ENCODE peak calls at places on chromosome 2, in five cellular contexts. J, P, I, H and Z are unnamed samples.

GRCh38 chr2:176729706-176730569 is 460.7 kb downstream of the MTX2 start:
- DNase-seq in J (no peak), P (no peak), I (no peak), H (no peak), Z (no peak)

GRCh38 chr2:221896505-221897151 is 324.5 kb upstream of the EPHA4 start:
- DNase-seq in J (no peak), P (no peak), I (no peak), H (no peak), Z (no peak)

GRCh38 chr2:239439383-239440315 is 38.8 kb upstream of the HDAC4 start:
- DNase-seq in J (no peak), P (no peak), I (no peak), H (no peak), Z (no peak)

GRCh38 chr2:12726271-12726670 is 9.5 kb downstream of the TRIB2 start:
- DNase-seq in J (no peak), P (no peak), I (no peak), H (no peak), Z (no peak)

GRCh38 chr2:203533696-203534471 is 1.2 kb downstream of the RAPH1 start:
- DNase-seq in J (peak; percentile 6), P (peak; percentile 15), I (no peak), H (peak; percentile 33), Z (no peak)

GRCh38 chr2:122433123-122433754 is 677.8 kb downstream of the TSN start:
- DNase-seq in J (no peak), P (no peak), I (no peak), H (no peak), Z (no peak)

GRCh38 chr2:144666032-144666431 is 146.1 kb upstream of the ZEB2 start:
- DNase-seq in J (no peak), P (no peak), I (no peak), H (no peak), Z (no peak)

GRCh38 chr2:54558976-54559410 is 102.9 kb downstream of the SPTBN1 start:
- DNase-seq in J (peak; percentile 39), P (peak; percentile 39), I (no peak), H (peak; percentile 31), Z (no peak)

GRCh38 chr2:181022652-181023051 is 42.2 kb downstream of the UBE2E3 start:
- DNase-seq in J (no peak), P (no peak), I (no peak), H (no peak), Z (no peak)

GRCh38 chr2:232512557-232512956 is 7.6 kb upstream of the PRSS56 start:
- DNase-seq in J (no peak), P (no peak), I (no peak), H (no peak), Z (peak; percentile 83)

GRCh38 chr2:13040043-13040442 is 323.3 kb downstream of the TRIB2 start:
- DNase-seq in J (no peak), P (no peak), I (no peak), H (no peak), Z (no peak)

GRCh38 chr2:240985881-240986786 is 12.3 kb upstream of the SNED1 start:
- DNase-seq in J (no peak), P (no peak), I (no peak), H (no peak), Z (no peak)

GRCh38 chr2:11467749-11468148 is 1.8 kb upstream of the E2F6 start:
- DNase-seq in J (no peak), P (no peak), I (no peak), H (no peak), Z (no peak)

GRCh38 chr2:11467126-11467649 is 1.2 kb upstream of the E2F6 start:
- DNase-seq in J (no peak), P (no peak), I (no peak), H (no peak), Z (no peak)

GRCh38 chr2:11466307-11467125 is 555 bp upstream of the E2F6 start:
- DNase-seq in J (no peak), P (peak; percentile 28), I (no peak), H (no peak), Z (no peak)

GRCh38 chr2:11465110-11465484 is 864 bp downstream of the E2F6 start:
- DNase-seq in J (no peak), P (no peak), I (no peak), H (no peak), Z (no peak)

GRCh38 chr2:11465485-11466306 is at the start of gene E2F6:
- DNase-seq in J (peak; percentile 94), P (peak; percentile 93), I (peak; percentile 98), H (peak; percentile 90), Z (peak; percentile 84)
- TF ChIP-seq CTCF in J (no peak), P (no peak), I (no peak), H (no peak), Z (no peak)

GRCh38 chr2:69159988-69160387 is 147.0 kb downstream of the ANTXR1 start:
- DNase-seq in J (no peak), P (no peak), I (no peak), H (no peak), Z (no peak)
- TF ChIP-seq CTCF in J (peak; percentile 31), P (no peak), I (no peak), H (no peak), Z (peak; percentile 6)

GRCh38 chr2:201116959-201117734 is 1.2 kb downstream of the CFLAR start:
- DNase-seq in J (peak; percentile 54), P (peak; percentile 49), I (no peak), H (peak; percentile 63), Z (no peak)
- TF ChIP-seq CTCF in J (peak; percentile 38), P (peak; percentile 12), I (no peak), H (peak; percentile 10), Z (no peak)

DNA sequence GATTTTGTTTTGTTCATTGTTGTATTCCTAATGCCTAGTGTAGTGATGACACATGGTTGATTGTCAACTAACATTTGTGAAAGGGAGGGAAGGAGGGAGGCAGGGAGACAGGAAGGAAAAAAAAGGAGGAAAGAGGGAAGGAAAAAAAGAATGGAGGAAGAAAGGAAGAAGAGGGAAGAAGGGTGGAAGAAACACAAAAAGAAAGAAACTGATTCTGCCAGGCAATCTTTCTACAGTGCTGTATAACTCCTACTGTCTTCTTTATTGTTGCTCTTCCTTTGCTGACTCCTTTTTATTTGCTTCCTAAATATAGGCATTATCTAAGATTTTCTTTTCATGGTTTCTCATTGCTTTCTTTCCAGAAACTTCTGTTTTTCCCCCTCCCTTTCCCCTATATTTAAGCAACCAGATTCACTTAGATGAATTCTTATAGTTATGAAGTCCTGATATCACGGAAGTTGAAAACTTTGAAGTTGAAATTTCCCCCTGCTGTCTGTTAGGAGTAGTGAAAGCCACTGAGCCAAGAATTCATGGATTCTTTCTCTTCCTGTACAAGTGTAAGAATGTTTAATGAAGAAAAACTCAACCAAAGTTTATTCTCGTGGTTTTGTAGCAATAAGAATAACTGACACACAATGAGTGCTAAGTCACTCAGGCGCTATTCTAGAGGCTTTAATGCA is 305.1 kb upstream of the FSHR start:
- DNase-seq in J (no peak), P (no peak), I (no peak), H (no peak), Z (no peak)
- TF ChIP-seq CTCF in J (no peak), P (no peak), I (peak; percentile 28), H (no peak), Z (no peak)

GRCh38 chr2:169225233-169225750 is 137.0 kb downstream of the LRP2 start:
- DNase-seq in J (no peak), P (no peak), I (no peak), H (no peak), Z (no peak)
- TF ChIP-seq CTCF in J (no peak), P (no peak), I (no peak), H (no peak), Z (no peak)

GRCh38 chr2:195657634-195658540 is 861 bp downstream of the SLC39A10 start:
- DNase-seq in J (peak; percentile 38), P (peak; percentile 23), I (peak; percentile 54), H (peak; percentile 42), Z (no peak)

GRCh38 chr2:195659114-195659513 is 2.1 kb downstream of the SLC39A10 start:
- DNase-seq in J (no peak), P (no peak), I (no peak), H (peak; percentile 18), Z (no peak)

GRCh38 chr2:195656131-195656858 is 731 bp upstream of the SLC39A10 start:
- DNase-seq in J (no peak), P (no peak), I (no peak), H (no peak), Z (no peak)

GRCh38 chr2:195658541-195658890 is 1.5 kb downstream of the SLC39A10 start:
- DNase-seq in J (no peak), P (peak; percentile 51), I (no peak), H (no peak), Z (no peak)

GRCh38 chr2:195656859-195657633 is at the start of gene SLC39A10:
- DNase-seq in J (peak; percentile 89), P (peak; percentile 77), I (peak; percentile 99), H (peak; percentile 87), Z (peak; percentile 56)
- TF ChIP-seq CTCF in J (peak; percentile 29), P (no peak), I (peak; percentile 36), H (no peak), Z (peak; percentile 18)

GRCh38 chr2:56185582-56186046 is 1.8 kb downstream of the CCDC85A start:
- DNase-seq in J (no peak), P (peak; percentile 49), I (peak; percentile 48), H (no peak), Z (no peak)
- TF ChIP-seq CTCF in J (no peak), P (no peak), I (no peak), H (no peak), Z (no peak)

DNA sequence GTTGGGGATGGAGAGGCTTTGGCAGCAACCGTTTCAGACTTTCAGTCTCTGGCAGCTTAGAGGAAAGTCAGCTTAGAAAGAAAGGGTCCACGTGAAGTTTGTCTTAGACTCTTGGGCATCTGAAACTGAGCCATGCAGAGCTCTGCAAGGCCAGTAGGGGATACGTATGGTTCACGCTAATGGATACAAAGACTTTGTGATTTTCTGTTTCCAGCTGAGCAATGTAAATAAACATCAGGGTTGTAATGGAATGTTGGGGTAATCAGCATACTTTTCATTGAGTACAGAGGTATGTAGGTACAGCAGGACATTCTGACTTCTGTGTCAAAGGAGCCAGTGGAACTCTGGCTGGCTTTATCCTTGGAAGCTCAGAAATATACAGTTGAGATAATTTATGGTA is 31.0 kb downstream of the RALB start:
- DNase-seq in J (no peak), P (no peak), I (no peak), H (no peak), Z (no peak)
- TF ChIP-seq CTCF in J (peak; percentile 10), P (no peak), I (no peak), H (no peak), Z (peak; percentile 17)